ENCODE peak calls at places on chromosome 2, in seven cellular contexts. One of them, this sample, is unnamed.

GRCh38 chr2:128573116-128573515 is 254.4 kb upstream of the HS6ST1 start:
- DNase-seq in astrocyte of the spinal cord: no peak
- DNase-seq in HFF-Myc: no peak
- DNase-seq in neural progenitor cell: no peak
- DNase-seq in esophagus muscularis mucosa: peak; percentile 80
- DNase-seq in fibroblast of the aortic adventitia: no peak
- DNase-seq in kidney: peak; percentile 27
- DNase-seq in this sample: no peak

GRCh38 chr2:62577994-62578836 is 72.2 kb upstream of the TMEM17 start:
- DNase-seq in esophagus muscularis mucosa: no peak
- DNase-seq in fibroblast of the aortic adventitia: peak; percentile 97
- DNase-seq in neural progenitor cell: no peak
- DNase-seq in astrocyte of the spinal cord: peak; percentile 92
- DNase-seq in HFF-Myc: peak; percentile 66
- DNase-seq in kidney: no peak
- DNase-seq in this sample: peak; percentile 96

GRCh38 chr2:239750045-239750835 is 274.9 kb downstream of the NDUFA10 start:
- DNase-seq in fibroblast of the aortic adventitia: no peak
- DNase-seq in HFF-Myc: no peak
- DNase-seq in neural progenitor cell: no peak
- DNase-seq in kidney: peak; percentile 58
- DNase-seq in astrocyte of the spinal cord: no peak
- DNase-seq in esophagus muscularis mucosa: no peak
- DNase-seq in this sample: no peak

GRCh38 chr2:109279243-109279860 is 150.3 kb downstream of the SH3RF3 start:
- DNase-seq in astrocyte of the spinal cord: no peak
- DNase-seq in kidney: peak; percentile 80
- DNase-seq in esophagus muscularis mucosa: no peak
- DNase-seq in HFF-Myc: no peak
- DNase-seq in neural progenitor cell: no peak
- DNase-seq in fibroblast of the aortic adventitia: no peak
- DNase-seq in this sample: peak; percentile 26

GRCh38 chr2:145169285-145169684 is 649.4 kb upstream of the ZEB2 start:
- DNase-seq in fibroblast of the aortic adventitia: no peak
- DNase-seq in esophagus muscularis mucosa: no peak
- DNase-seq in kidney: no peak
- DNase-seq in HFF-Myc: no peak
- DNase-seq in neural progenitor cell: no peak
- DNase-seq in astrocyte of the spinal cord: no peak
- DNase-seq in this sample: no peak

GRCh38 chr2:135790423-135790822 is 46.6 kb downstream of the LCT start:
- DNase-seq in fibroblast of the aortic adventitia: no peak
- DNase-seq in HFF-Myc: no peak
- DNase-seq in neural progenitor cell: no peak
- DNase-seq in astrocyte of the spinal cord: no peak
- DNase-seq in esophagus muscularis mucosa: peak; percentile 60
- DNase-seq in kidney: no peak
- DNase-seq in this sample: no peak

GRCh38 chr2:71721669-71722068 is 268.3 kb downstream of the DYSF start:
- DNase-seq in esophagus muscularis mucosa: no peak
- DNase-seq in astrocyte of the spinal cord: no peak
- DNase-seq in fibroblast of the aortic adventitia: peak; percentile 28
- DNase-seq in neural progenitor cell: no peak
- DNase-seq in kidney: no peak
- DNase-seq in HFF-Myc: no peak
- DNase-seq in this sample: peak; percentile 30

GRCh38 chr2:39805936-39806608 is 27.0 kb upstream of the THUMPD2 start:
- DNase-seq in HFF-Myc: no peak
- DNase-seq in astrocyte of the spinal cord: peak; percentile 44
- DNase-seq in fibroblast of the aortic adventitia: peak; percentile 25
- DNase-seq in esophagus muscularis mucosa: no peak
- DNase-seq in kidney: no peak
- DNase-seq in neural progenitor cell: no peak
- DNase-seq in this sample: peak; percentile 39

GRCh38 chr2:230796280-230796862 is 68.4 kb upstream of the ITM2C start:
- DNase-seq in HFF-Myc: no peak
- DNase-seq in astrocyte of the spinal cord: peak; percentile 57
- DNase-seq in esophagus muscularis mucosa: no peak
- DNase-seq in fibroblast of the aortic adventitia: peak; percentile 63
- DNase-seq in neural progenitor cell: no peak
- DNase-seq in kidney: no peak
- DNase-seq in this sample: peak; percentile 73

GRCh38 chr2:69177063-69177771 is 164.2 kb downstream of the ANTXR1 start:
- DNase-seq in fibroblast of the aortic adventitia: peak; percentile 97
- DNase-seq in esophagus muscularis mucosa: no peak
- DNase-seq in kidney: peak; percentile 72
- DNase-seq in neural progenitor cell: peak; percentile 61
- DNase-seq in HFF-Myc: peak; percentile 89
- DNase-seq in astrocyte of the spinal cord: peak; percentile 88
- DNase-seq in this sample: peak; percentile 88

GRCh38 chr2:195326537-195326936 is 330.5 kb upstream of the SLC39A10 start:
- DNase-seq in astrocyte of the spinal cord: no peak
- DNase-seq in neural progenitor cell: no peak
- DNase-seq in esophagus muscularis mucosa: no peak
- DNase-seq in kidney: no peak
- DNase-seq in fibroblast of the aortic adventitia: no peak
- DNase-seq in HFF-Myc: no peak
- DNase-seq in this sample: no peak

GRCh38 chr2:203782262-203782976 is 76.0 kb downstream of the CD28 start:
- DNase-seq in kidney: no peak
- DNase-seq in fibroblast of the aortic adventitia: peak; percentile 94
- DNase-seq in HFF-Myc: peak; percentile 88
- DNase-seq in esophagus muscularis mucosa: no peak
- DNase-seq in astrocyte of the spinal cord: peak; percentile 99
- DNase-seq in neural progenitor cell: peak; percentile 75
- DNase-seq in this sample: peak; percentile 99

GRCh38 chr2:233114421-233114861 is 54.3 kb downstream of the INPP5D start:
- DNase-seq in HFF-Myc: no peak
- DNase-seq in kidney: no peak
- DNase-seq in fibroblast of the aortic adventitia: no peak
- DNase-seq in astrocyte of the spinal cord: peak; percentile 70
- DNase-seq in esophagus muscularis mucosa: no peak
- DNase-seq in neural progenitor cell: no peak
- DNase-seq in this sample: no peak

GRCh38 chr2:240644171-240644651 is 18.9 kb downstream of the GPR35 start:
- DNase-seq in kidney: no peak
- DNase-seq in astrocyte of the spinal cord: no peak
- DNase-seq in esophagus muscularis mucosa: peak; percentile 72
- DNase-seq in neural progenitor cell: no peak
- DNase-seq in HFF-Myc: no peak
- DNase-seq in fibroblast of the aortic adventitia: no peak
- DNase-seq in this sample: no peak

GRCh38 chr2:74715880-74716279 is 61.8 kb downstream of the SEMA4F start:
- DNase-seq in kidney: no peak
- DNase-seq in fibroblast of the aortic adventitia: no peak
- DNase-seq in neural progenitor cell: no peak
- DNase-seq in astrocyte of the spinal cord: no peak
- DNase-seq in HFF-Myc: no peak
- DNase-seq in esophagus muscularis mucosa: peak; percentile 24
- DNase-seq in this sample: no peak

GRCh38 chr2:18855027-18855426 is 265.7 kb upstream of the NT5C1B start:
- DNase-seq in esophagus muscularis mucosa: no peak
- DNase-seq in kidney: no peak
- DNase-seq in fibroblast of the aortic adventitia: no peak
- DNase-seq in astrocyte of the spinal cord: no peak
- DNase-seq in neural progenitor cell: no peak
- DNase-seq in HFF-Myc: peak; percentile 4
- DNase-seq in this sample: peak; percentile 42

GRCh38 chr2:53004413-53004812 is 763.2 kb upstream of the CHAC2 start:
- DNase-seq in esophagus muscularis mucosa: no peak
- DNase-seq in HFF-Myc: no peak
- DNase-seq in fibroblast of the aortic adventitia: no peak
- DNase-seq in neural progenitor cell: no peak
- DNase-seq in astrocyte of the spinal cord: no peak
- DNase-seq in kidney: no peak
- DNase-seq in this sample: no peak

GRCh38 chr2:118521272-118521671 is 326.2 kb downstream of the EN1 start:
- DNase-seq in esophagus muscularis mucosa: no peak
- DNase-seq in fibroblast of the aortic adventitia: no peak
- DNase-seq in HFF-Myc: no peak
- DNase-seq in astrocyte of the spinal cord: no peak
- DNase-seq in kidney: no peak
- DNase-seq in neural progenitor cell: no peak
- DNase-seq in this sample: no peak

GRCh38 chr2:56199492-56199891 is 15.7 kb downstream of the CCDC85A start:
- DNase-seq in kidney: no peak
- DNase-seq in neural progenitor cell: no peak
- DNase-seq in HFF-Myc: no peak
- DNase-seq in esophagus muscularis mucosa: no peak
- DNase-seq in fibroblast of the aortic adventitia: peak; percentile 86
- DNase-seq in astrocyte of the spinal cord: peak; percentile 50
- DNase-seq in this sample: peak; percentile 78

GRCh38 chr2:236600892-236601291 is 31.3 kb downstream of the ACKR3 start:
- DNase-seq in fibroblast of the aortic adventitia: no peak
- DNase-seq in astrocyte of the spinal cord: no peak
- DNase-seq in esophagus muscularis mucosa: no peak
- DNase-seq in neural progenitor cell: no peak
- DNase-seq in kidney: no peak
- DNase-seq in HFF-Myc: no peak
- DNase-seq in this sample: no peak

GRCh38 chr2:219368690-219369108 is 19.0 kb downstream of the DNPEP start:
- DNase-seq in HFF-Myc: peak; percentile 31
- DNase-seq in fibroblast of the aortic adventitia: peak; percentile 98
- DNase-seq in kidney: no peak
- DNase-seq in neural progenitor cell: no peak
- DNase-seq in astrocyte of the spinal cord: peak; percentile 71
- DNase-seq in esophagus muscularis mucosa: no peak
- DNase-seq in this sample: peak; percentile 30

GRCh38 chr2:66110071-66110470 is 324.9 kb upstream of the MEIS1 start:
- DNase-seq in fibroblast of the aortic adventitia: no peak
- DNase-seq in HFF-Myc: no peak
- DNase-seq in kidney: no peak
- DNase-seq in neural progenitor cell: no peak
- DNase-seq in esophagus muscularis mucosa: no peak
- DNase-seq in astrocyte of the spinal cord: no peak
- DNase-seq in this sample: no peak

GRCh38 chr2:105795575-105795934 is 50.8 kb downstream of the NCK2 start:
- DNase-seq in HFF-Myc: no peak
- DNase-seq in astrocyte of the spinal cord: no peak
- DNase-seq in neural progenitor cell: no peak
- DNase-seq in fibroblast of the aortic adventitia: no peak
- DNase-seq in esophagus muscularis mucosa: no peak
- DNase-seq in kidney: no peak
- DNase-seq in this sample: no peak
- H3K4me3 ChIP-seq in HFF-Myc: no peak overlapping the region
- H3K4me3 ChIP-seq in astrocyte of the spinal cord: no peak overlapping the region
- H3K4me3 ChIP-seq in neural progenitor cell: no peak overlapping the region
- H3K4me3 ChIP-seq in fibroblast of the aortic adventitia: no peak overlapping the region
- H3K4me3 ChIP-seq in esophagus muscularis mucosa: no peak overlapping the region
- H3K4me3 ChIP-seq in kidney: no peak overlapping the region
- H3K4me3 ChIP-seq in this sample: no peak overlapping the region

DNA sequence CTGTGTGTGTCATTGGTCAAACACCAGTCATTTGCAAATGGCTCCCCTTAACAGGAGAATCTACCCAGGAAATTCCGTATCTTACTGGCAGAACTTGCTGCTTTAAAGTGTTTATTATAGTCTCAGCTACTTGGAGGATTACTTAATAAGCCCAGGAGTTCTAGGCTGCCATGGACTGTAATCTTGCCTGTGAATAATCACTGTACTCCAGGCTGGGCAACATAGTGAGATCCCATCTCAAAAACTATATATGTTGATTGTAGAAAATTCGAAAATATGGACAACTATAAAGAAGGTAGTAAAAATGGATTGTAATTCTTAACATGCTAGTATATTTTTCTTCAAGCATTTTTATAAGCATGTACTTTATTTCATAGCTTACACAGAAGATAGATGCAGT is 4.5 kb downstream of the ATIC start:
- DNase-seq in fibroblast of the aortic adventitia: no peak
- DNase-seq in astrocyte of the spinal cord: no peak
- DNase-seq in neural progenitor cell: no peak
- DNase-seq in kidney: no peak
- DNase-seq in esophagus muscularis mucosa: peak; percentile 14
- DNase-seq in HFF-Myc: no peak
- DNase-seq in this sample: no peak
- TF ChIP-seq CTCF in fibroblast of the aortic adventitia: no peak
- TF ChIP-seq CTCF in astrocyte of the spinal cord: no peak
- TF ChIP-seq CTCF in neural progenitor cell: no peak
- TF ChIP-seq CTCF in kidney: no peak
- TF ChIP-seq CTCF in esophagus muscularis mucosa: no peak
- TF ChIP-seq CTCF in HFF-Myc: no peak
- TF ChIP-seq CTCF in this sample: no peak

DNA sequence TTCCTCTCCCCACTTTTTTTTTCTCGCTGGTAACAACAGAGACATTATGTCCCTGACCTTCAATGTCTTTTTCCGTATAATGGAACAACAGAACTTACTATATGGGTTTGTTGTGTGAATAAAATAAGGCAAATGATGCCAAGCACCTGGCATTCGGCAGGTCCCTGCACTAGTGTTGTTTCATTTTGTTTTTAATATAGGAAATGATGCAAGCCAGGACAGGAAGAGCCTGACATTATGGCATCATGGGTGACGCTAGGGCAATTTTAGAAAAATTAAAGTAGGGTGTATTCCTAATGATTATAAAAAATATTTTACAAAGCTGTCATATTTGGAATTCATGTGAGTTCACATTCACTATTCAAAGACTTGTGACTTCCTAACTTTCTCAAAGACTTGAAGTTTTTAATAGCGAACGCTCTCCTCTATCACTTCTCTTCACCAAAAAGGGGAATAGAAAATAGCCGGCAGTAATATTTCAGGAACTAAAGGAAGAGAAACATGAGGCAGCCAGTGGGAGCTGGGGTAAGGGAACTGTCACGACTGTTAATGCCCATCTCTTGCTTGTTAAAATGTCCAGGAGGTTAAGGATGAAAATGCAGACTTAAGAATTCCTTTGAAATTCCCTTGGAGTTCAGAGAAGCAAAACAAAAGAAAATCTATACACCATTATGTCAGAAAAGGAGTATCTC is 60.4 kb downstream of the DPP4 start:
- DNase-seq in HFF-Myc: no peak
- DNase-seq in fibroblast of the aortic adventitia: no peak
- DNase-seq in kidney: no peak
- DNase-seq in astrocyte of the spinal cord: no peak
- DNase-seq in neural progenitor cell: no peak
- DNase-seq in esophagus muscularis mucosa: no peak
- DNase-seq in this sample: no peak
- H3K4me3 ChIP-seq in HFF-Myc: no peak overlapping the region
- H3K4me3 ChIP-seq in fibroblast of the aortic adventitia: no peak overlapping the region
- H3K4me3 ChIP-seq in kidney: no peak overlapping the region
- H3K4me3 ChIP-seq in astrocyte of the spinal cord: no peak overlapping the region
- H3K4me3 ChIP-seq in neural progenitor cell: no peak overlapping the region
- H3K4me3 ChIP-seq in esophagus muscularis mucosa: peak overlapping the region; percentile 14
- H3K4me3 ChIP-seq in this sample: no peak overlapping the region

GRCh38 chr2:20781656-20782265 is 41.1 kb downstream of the LDAH start:
- DNase-seq in kidney: no peak
- DNase-seq in HFF-Myc: no peak
- DNase-seq in astrocyte of the spinal cord: peak; percentile 8
- DNase-seq in esophagus muscularis mucosa: no peak
- DNase-seq in neural progenitor cell: peak; percentile 49
- DNase-seq in fibroblast of the aortic adventitia: peak; percentile 25
- DNase-seq in this sample: peak; percentile 44
- TF ChIP-seq CTCF in kidney: peak; percentile 55
- TF ChIP-seq CTCF in HFF-Myc: peak; percentile 71
- TF ChIP-seq CTCF in astrocyte of the spinal cord: peak; percentile 63
- TF ChIP-seq CTCF in esophagus muscularis mucosa: peak; percentile 67
- TF ChIP-seq CTCF in neural progenitor cell: peak; percentile 80
- TF ChIP-seq CTCF in fibroblast of the aortic adventitia: peak; percentile 64
- TF ChIP-seq CTCF in this sample: peak; percentile 69

This sample was measured in fibroblast of mammary gland.